ENCODE peak calls at places on chromosomes 4 and X, in seven cellular contexts. J, P, K, Y, U, E and H are unnamed samples.

GRCh38 chrX:150456466-150456865 is 93.3 kb downstream of the MAMLD1 start:
- DNase-seq in J (no peak), P (no peak), K (no peak), Y (no peak), U (no peak), E (no peak), H (no peak)

GRCh38 chr4:184409502-184409901 is 64.8 kb downstream of the IRF2 start:
- DNase-seq in J (no peak), P (no peak), K (no peak), Y (no peak), U (no peak), E (no peak), H (no peak)

GRCh38 chrX:92232182-92232581 is 453.0 kb downstream of the PCDH11X start:
- DNase-seq in J (no peak), P (no peak), K (no peak), Y (no peak), U (no peak), E (peak), H (no peak)

GRCh38 chr4:109232666-109233065 is 69.8 kb downstream of the COL25A1 start:
- DNase-seq in J (no peak), P (no peak), K (no peak), Y (no peak), U (no peak), E (no peak), H (no peak)

GRCh38 chr4:113524096-113524495 is 237.4 kb downstream of the CAMK2D start:
- DNase-seq in J (no peak), P (peak), K (no peak), Y (no peak), U (no peak), E (no peak), H (no peak)

GRCh38 chr4:168664242-168664897 is 167.5 kb downstream of the PALLD start:
- DNase-seq in J (no peak), P (no peak), K (no peak), Y (no peak), U (no peak), E (no peak), H (no peak)

GRCh38 chrX:153875391-153876111 is 10.4 kb downstream of the L1CAM start:
- DNase-seq in J (no peak), P (peak), K (peak), Y (no peak), U (peak), E (peak), H (peak)

GRCh38 chrX:74420194-74421035 is 878 bp upstream of the SLC16A2 start:
- DNase-seq in J (peak), P (peak), K (peak), Y (peak), U (no peak), E (peak), H (peak)

GRCh38 chr4:80202190-80202711 is 4.9 kb downstream of the PRDM8 start:
- DNase-seq in J (peak), P (peak), K (peak), Y (no peak), U (peak), E (peak), H (peak)

GRCh38 chrX:11755724-11756123 is 2.3 kb upstream of the MSL3 start:
- DNase-seq in J (no peak), P (no peak), K (no peak), Y (no peak), U (no peak), E (no peak), H (no peak)

GRCh38 chr4:85774000-85774399 is 299.1 kb downstream of the ARHGAP24 start:
- DNase-seq in J (no peak), P (no peak), K (no peak), Y (no peak), U (no peak), E (no peak), H (no peak)

GRCh38 chrX:34063616-34064015 is 68.5 kb downstream of the FAM47A start:
- DNase-seq in J (no peak), P (no peak), K (no peak), Y (no peak), U (no peak), E (no peak), H (no peak)

GRCh38 chrX:54045563-54046228 is 1.4 kb upstream of the PHF8 start:
- DNase-seq in J (no peak), P (no peak), K (no peak), Y (no peak), U (no peak), E (no peak), H (no peak)

GRCh38 chrX:107537815-107538214 is 88.4 kb downstream of the FRMPD3 start:
- DNase-seq in J (peak), P (peak), K (peak), Y (no peak), U (peak), E (peak), H (no peak)

GRCh38 chrX:2666491-2666890 is 24.6 kb upstream of the CD99 start:
- DNase-seq in J (no peak), P (no peak), K (no peak), Y (no peak), U (no peak), E (no peak), H (no peak)

GRCh38 chr4:5566526-5566925 is 141.8 kb downstream of the EVC2 start:
- DNase-seq in J (no peak), P (no peak), K (no peak), Y (no peak), U (no peak), E (no peak), H (no peak)

GRCh38 chrX:139106111-139106510 is 394.6 kb upstream of the FGF13 start:
- DNase-seq in J (peak), P (no peak), K (peak), Y (peak), U (no peak), E (no peak), H (no peak)

GRCh38 chr4:148539387-148539786 is 97.2 kb upstream of the NR3C2 start:
- DNase-seq in J (no peak), P (no peak), K (no peak), Y (no peak), U (no peak), E (no peak), H (no peak)

GRCh38 chr4:173235050-173235449 is 66.4 kb downstream of the GALNT7 start:
- DNase-seq in J (no peak), P (no peak), K (no peak), Y (no peak), U (no peak), E (no peak), H (no peak)

GRCh38 chr4:86218721-86219481 is 141.0 kb downstream of the MAPK10 start:
- DNase-seq in J (no peak), P (no peak), K (peak), Y (no peak), U (no peak), E (peak), H (no peak)

GRCh38 chr4:101953949-101954348 is 163.4 kb downstream of the BANK1 start:
- DNase-seq in J (peak), P (no peak), K (peak), Y (no peak), U (no peak), E (peak), H (no peak)

GRCh38 chrX:67426946-67427345 is 116.9 kb upstream of the AR start:
- DNase-seq in J (no peak), P (no peak), K (no peak), Y (no peak), U (no peak), E (no peak), H (no peak)

GRCh38 chrX:129472116-129472515 is 51.2 kb downstream of the SMARCA1 start:
- DNase-seq in J (peak), P (no peak), K (peak), Y (no peak), U (no peak), E (no peak), H (no peak)

GRCh38 chr4:992297-993110 is 700 bp downstream of the SLC26A1 start:
- DNase-seq in J (no peak), P (no peak), K (no peak), Y (no peak), U (no peak), E (no peak), H (peak)

GRCh38 chrX:23333842-23334535 is 660 bp upstream of the PTCHD1 start:
- DNase-seq in J (no peak), P (no peak), K (no peak), Y (no peak), U (no peak), E (no peak), H (peak)

GRCh38 chr4:184817494-184818215 is 8.1 kb downstream of the ACSL1 start:
- DNase-seq in J (no peak), P (no peak), K (no peak), Y (no peak), U (peak), E (no peak), H (peak)

GRCh38 chrX:136847874-136848273 is 32.7 kb downstream of the RBMX start:
- DNase-seq in J (no peak), P (no peak), K (no peak), Y (no peak), U (no peak), E (no peak), H (no peak)

GRCh38 chr4:177484613-177485021 is 42.4 kb upstream of the AGA start:
- DNase-seq in J (peak), P (no peak), K (peak), Y (peak), U (no peak), E (peak), H (no peak)

GRCh38 chr4:60945641-60946040 is 254.5 kb upstream of the ADGRL3 start:
- DNase-seq in J (no peak), P (no peak), K (no peak), Y (no peak), U (no peak), E (no peak), H (no peak)

GRCh38 chr4:65976287-65976686 is 306.0 kb upstream of the EPHA5 start:
- DNase-seq in J (no peak), P (no peak), K (no peak), Y (no peak), U (no peak), E (no peak), H (no peak)

GRCh38 chrX:135327299-135327698 is 18.0 kb downstream of the ETDC start:
- DNase-seq in J (peak), P (no peak), K (peak), Y (no peak), U (no peak), E (peak), H (no peak)

GRCh38 chrX:105331244-105331643 is 110.8 kb upstream of the TEX13A start:
- DNase-seq in J (peak), P (no peak), K (peak), Y (no peak), U (no peak), E (peak), H (no peak)

GRCh38 chr4:3290889-3291321 is 1.9 kb upstream of the RGS12 start:
- DNase-seq in J (no peak), P (no peak), K (no peak), Y (no peak), U (no peak), E (no peak), H (no peak)

GRCh38 chrX:40805404-40805803 is 70.1 kb upstream of the MED14 start:
- DNase-seq in J (no peak), P (no peak), K (no peak), Y (no peak), U (no peak), E (no peak), H (no peak)

GRCh38 chr4:151581575-151581974 is 172.6 kb downstream of the FHIP1A start:
- DNase-seq in J (no peak), P (no peak), K (no peak), Y (no peak), U (no peak), E (no peak), H (no peak)

DNA sequence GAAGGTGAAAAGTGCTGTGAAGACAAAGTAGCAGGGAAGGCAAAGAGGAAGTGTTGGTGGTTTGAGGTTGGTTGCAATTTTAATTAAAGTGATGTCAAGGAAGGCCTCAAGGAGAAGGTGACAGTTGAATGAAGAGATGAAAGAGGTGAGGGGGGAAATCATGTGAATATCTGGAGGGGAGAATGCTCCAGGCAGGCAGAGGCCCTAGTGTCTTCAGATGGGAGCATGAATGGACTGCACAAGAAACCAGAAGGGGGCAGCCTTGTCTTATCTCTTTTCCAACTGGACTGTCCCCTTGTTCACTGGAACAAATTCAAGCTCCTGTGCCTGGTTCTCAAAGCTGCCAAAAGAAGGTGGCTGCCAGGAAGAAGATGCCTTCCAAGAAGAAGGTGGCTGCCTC is 68.4 kb downstream of the MAOB start:
- DNase-seq in J (no peak), P (no peak), K (no peak), Y (no peak), U (no peak), E (peak), H (peak)
- TF ChIP-seq CTCF in J (no peak), P (no peak), K (no peak), Y (no peak), U (no peak), E (no peak), H (no peak)

DNA sequence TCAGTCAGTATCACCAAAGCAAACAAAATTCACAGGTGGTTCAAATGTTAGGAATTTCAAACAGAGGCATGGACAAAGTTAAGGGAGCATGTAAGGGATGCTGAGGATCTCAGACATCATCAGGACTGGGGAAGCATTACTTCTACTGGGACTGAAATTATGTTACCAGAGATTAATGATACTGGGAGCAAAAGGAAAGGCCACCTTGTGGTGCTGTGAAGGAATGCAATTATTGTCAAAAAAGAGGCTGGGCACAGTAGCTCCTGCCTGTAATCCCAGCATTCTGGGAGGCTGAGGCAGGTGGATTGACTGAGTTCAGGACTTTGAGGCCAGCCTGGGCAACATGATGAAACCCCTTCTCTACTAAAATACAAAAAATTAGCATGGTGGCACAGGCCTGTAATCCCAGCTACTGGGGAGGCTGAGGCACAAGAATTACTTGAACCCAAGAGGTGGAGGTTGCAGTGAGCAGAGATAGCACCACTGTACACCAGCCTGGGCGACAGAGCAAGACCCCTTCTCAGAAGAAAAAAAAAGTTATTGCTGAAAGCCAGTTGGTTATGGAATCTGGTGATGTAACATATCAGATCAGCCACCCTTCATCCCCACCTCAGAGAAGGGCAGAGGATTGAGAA is 954.3 kb downstream of the PCDH7 start:
- DNase-seq in J (no peak), P (no peak), K (peak), Y (no peak), U (peak), E (peak), H (no peak)
- TF ChIP-seq CTCF in J (peak), P (no peak), K (peak), Y (peak), U (peak), E (peak), H (peak)

DNA sequence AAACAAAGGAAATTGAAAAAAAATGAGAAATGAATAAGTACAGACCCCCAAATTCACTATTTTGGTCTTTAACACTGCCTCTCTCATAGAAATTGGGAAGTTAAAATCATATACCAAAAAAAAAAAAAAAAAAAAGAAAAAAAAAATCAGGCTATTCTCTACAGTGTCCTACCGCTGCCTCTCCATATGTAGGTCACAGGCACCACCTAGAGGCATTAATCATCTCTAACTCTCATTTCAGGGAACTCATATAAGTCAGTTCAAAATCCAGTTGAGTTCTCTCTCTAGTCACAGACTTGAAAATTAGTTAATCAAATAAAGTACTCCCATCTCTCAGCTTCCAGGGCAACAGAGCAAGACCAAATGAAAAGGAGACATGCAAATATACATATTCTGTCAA is 47.9 kb downstream of the COX18 start:
- DNase-seq in J (peak), P (peak), K (peak), Y (peak), U (peak), E (peak), H (no peak)
- TF ChIP-seq CTCF in J (peak), P (no peak), K (peak), Y (peak), U (peak), E (peak), H (no peak)

DNA sequence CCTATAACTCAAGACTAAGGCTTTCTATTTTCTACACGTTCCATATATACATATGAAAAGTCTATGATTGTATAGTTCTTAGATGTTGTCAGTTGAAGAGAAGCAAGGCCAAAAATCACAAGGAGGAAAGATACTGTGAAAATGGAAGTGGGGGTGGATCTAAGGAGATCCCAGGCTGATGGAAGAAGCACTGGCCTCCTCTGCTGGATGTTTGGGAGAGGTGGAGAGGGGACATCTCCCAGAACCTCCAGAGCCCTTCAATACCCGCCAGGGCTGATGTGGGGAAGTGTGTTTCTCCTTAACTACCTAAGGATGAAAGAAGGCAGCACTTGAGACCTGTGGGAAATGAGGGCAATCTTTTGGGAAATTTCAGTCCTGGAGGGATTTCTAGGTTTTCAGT is 67.4 kb downstream of the RASGEF1B start:
- DNase-seq in J (no peak), P (no peak), K (peak), Y (no peak), U (no peak), E (peak), H (no peak)
- TF ChIP-seq CTCF in J (no peak), P (no peak), K (peak), Y (peak), U (no peak), E (peak), H (no peak)

DNA sequence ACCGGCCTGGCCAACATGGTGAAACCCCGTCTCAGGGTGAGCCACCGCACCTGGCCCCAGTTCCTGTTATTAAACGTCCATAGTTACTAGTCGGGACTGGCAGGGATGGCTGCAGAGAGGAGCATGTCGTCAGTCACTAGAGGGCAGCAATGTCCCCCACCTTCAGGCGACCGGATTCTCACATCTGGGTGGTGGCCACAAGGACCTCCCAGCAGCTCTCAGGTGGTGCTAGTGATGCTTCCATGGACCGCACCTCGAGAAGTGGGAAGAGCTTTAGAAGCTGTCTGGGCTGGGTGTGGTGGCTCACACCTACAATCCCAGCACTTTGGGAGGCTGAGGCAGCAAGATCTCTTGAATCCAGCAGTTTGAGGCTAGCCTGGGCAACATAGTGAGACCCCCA is 13.3 kb upstream of the IL3RA start:
- DNase-seq in J (peak), P (peak), K (peak), Y (no peak), U (peak), E (no peak), H (peak)
- TF ChIP-seq CTCF in J (peak), P (peak), K (peak), Y (peak), U (peak), E (no peak), H (peak)